ENCODE peak calls at places on chromosomes 13 and 19, in four cellular contexts. One of them, this sample, is unnamed.

GRCh38 chr13:102901056-102901455 is 55.2 kb downstream of the ERCC5 start:
- DNase-seq in HCT116: no peak
- DNase-seq in suprapubic skin: no peak
- DNase-seq in spleen: no peak
- DNase-seq in this sample: no peak

GRCh38 chr13:101150998-101151397 is 265.3 kb downstream of the NALCN start:
- DNase-seq in HCT116: no peak
- DNase-seq in suprapubic skin: no peak
- DNase-seq in spleen: no peak
- DNase-seq in this sample: no peak

GRCh38 chr19:40592170-40592569 is 9.0 kb upstream of the LTBP4 start:
- DNase-seq in HCT116: no peak
- DNase-seq in suprapubic skin: no peak
- DNase-seq in spleen: no peak
- DNase-seq in this sample: no peak

GRCh38 chr19:15109768-15110417 is 2.7 kb downstream of the SYDE1 start:
- DNase-seq in HCT116: no peak
- DNase-seq in suprapubic skin: no peak
- DNase-seq in spleen: no peak
- DNase-seq in this sample: no peak

GRCh38 chr19:43719918-43720317 is 4.0 kb downstream of the IRGC start:
- DNase-seq in HCT116: no peak
- DNase-seq in suprapubic skin: no peak
- DNase-seq in spleen: no peak
- DNase-seq in this sample: no peak

GRCh38 chr13:88162076-88162702 is 491.0 kb downstream of the SLITRK5 start:
- DNase-seq in HCT116: no peak
- DNase-seq in suprapubic skin: no peak
- DNase-seq in spleen: no peak
- DNase-seq in this sample: no peak

GRCh38 chr13:113448885-113449692 is 4.2 kb downstream of the ADPRHL1 start:
- DNase-seq in HCT116: peak
- DNase-seq in suprapubic skin: peak
- DNase-seq in spleen: peak
- DNase-seq in this sample: no peak

GRCh38 chr13:95596701-95597100 is 44.2 kb downstream of the CLDN10 start:
- DNase-seq in HCT116: no peak
- DNase-seq in suprapubic skin: no peak
- DNase-seq in spleen: no peak
- DNase-seq in this sample: no peak

GRCh38 chr19:45996933-45997332 is 1.7 kb downstream of the CCDC61 start:
- DNase-seq in HCT116: no peak
- DNase-seq in suprapubic skin: no peak
- DNase-seq in spleen: no peak
- DNase-seq in this sample: no peak

GRCh38 chr19:38634757-38635482 is 12.5 kb upstream of the ACTN4 start:
- DNase-seq in HCT116: no peak
- DNase-seq in suprapubic skin: peak
- DNase-seq in spleen: peak
- DNase-seq in this sample: peak

GRCh38 chr19:38638461-38638860 is 9.0 kb upstream of the ACTN4 start:
- DNase-seq in HCT116: no peak
- DNase-seq in suprapubic skin: no peak
- DNase-seq in spleen: no peak
- DNase-seq in this sample: no peak

GRCh38 chr19:38635483-38636399 is 11.7 kb upstream of the ACTN4 start:
- DNase-seq in HCT116: no peak
- DNase-seq in suprapubic skin: no peak
- DNase-seq in spleen: no peak
- DNase-seq in this sample: no peak

GRCh38 chr19:38629568-38629967 is 10.6 kb downstream of the EIF3K start:
- DNase-seq in HCT116: no peak
- DNase-seq in suprapubic skin: no peak
- DNase-seq in spleen: no peak
- DNase-seq in this sample: no peak

GRCh38 chr19:38632476-38633213 is 13.7 kb downstream of the EIF3K start:
- DNase-seq in HCT116: no peak
- DNase-seq in suprapubic skin: no peak
- DNase-seq in spleen: no peak
- DNase-seq in this sample: no peak
- TF ChIP-seq POLR2AphosphoS5 in HCT116: no peak
- TF ChIP-seq POLR2AphosphoS5 in suprapubic skin: no peak
- TF ChIP-seq POLR2AphosphoS5 in spleen: peak
- TF ChIP-seq POLR2AphosphoS5 in this sample: no peak

GRCh38 chr13:49777746-49778614 is 14.5 kb downstream of the KPNA3 start:
- DNase-seq in HCT116: no peak
- DNase-seq in suprapubic skin: no peak
- DNase-seq in spleen: no peak
- DNase-seq in this sample: no peak
- TF ChIP-seq CTCF in HCT116: no peak
- TF ChIP-seq CTCF in suprapubic skin: no peak
- TF ChIP-seq CTCF in spleen: no peak
- TF ChIP-seq CTCF in this sample: no peak

DNA sequence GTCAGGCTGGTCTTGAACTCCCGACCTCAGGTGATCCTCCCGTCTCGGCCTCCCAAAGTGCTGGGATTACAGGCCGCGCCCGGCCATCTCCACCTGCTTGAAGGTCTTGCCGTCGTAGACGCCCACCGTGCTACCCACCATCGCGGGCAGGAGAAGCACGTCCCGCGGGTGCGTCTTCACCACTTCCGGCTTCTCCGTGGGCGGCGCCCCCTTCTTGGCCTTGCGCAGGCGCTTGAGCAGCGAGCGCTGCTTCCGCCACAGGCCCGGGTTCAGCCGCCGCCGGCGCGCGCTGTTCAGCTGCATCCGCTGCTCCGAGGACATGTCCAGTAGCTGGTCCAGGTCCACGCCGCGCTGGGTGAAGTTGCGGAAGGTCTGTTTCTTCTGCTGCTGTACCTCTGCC is 21.6 kb downstream of the EFNA2 start:
- DNase-seq in HCT116: no peak
- DNase-seq in suprapubic skin: peak
- DNase-seq in spleen: no peak
- DNase-seq in this sample: no peak
- TF ChIP-seq POLR2A in HCT116: no peak
- TF ChIP-seq POLR2A in suprapubic skin: no peak
- TF ChIP-seq POLR2A in spleen: no peak
- TF ChIP-seq POLR2A in this sample: no peak

GRCh38 chr13:25948910-25949309 is 102.9 kb downstream of the SHISA2 start:
- DNase-seq in HCT116: no peak
- DNase-seq in suprapubic skin: no peak
- DNase-seq in spleen: no peak
- DNase-seq in this sample: no peak
- TF ChIP-seq POLR2AphosphoS5 in HCT116: no peak
- TF ChIP-seq POLR2AphosphoS5 in suprapubic skin: no peak
- TF ChIP-seq POLR2AphosphoS5 in spleen: no peak
- TF ChIP-seq POLR2AphosphoS5 in this sample: no peak

GRCh38 chr13:51065372-51066090 is 45.5 kb downstream of the C13orf42 start:
- DNase-seq in HCT116: no peak
- DNase-seq in suprapubic skin: no peak
- DNase-seq in spleen: no peak
- DNase-seq in this sample: no peak

GRCh38 chr13:51068501-51068900 is 42.6 kb downstream of the C13orf42 start:
- DNase-seq in HCT116: no peak
- DNase-seq in suprapubic skin: no peak
- DNase-seq in spleen: no peak
- DNase-seq in this sample: no peak

GRCh38 chr13:51064753-51065152 is 46.3 kb downstream of the C13orf42 start:
- DNase-seq in HCT116: no peak
- DNase-seq in suprapubic skin: no peak
- DNase-seq in spleen: no peak
- DNase-seq in this sample: no peak

GRCh38 chr13:51067376-51068125 is 43.5 kb downstream of the C13orf42 start:
- DNase-seq in HCT116: no peak
- DNase-seq in suprapubic skin: no peak
- DNase-seq in spleen: no peak
- DNase-seq in this sample: no peak

DNA sequence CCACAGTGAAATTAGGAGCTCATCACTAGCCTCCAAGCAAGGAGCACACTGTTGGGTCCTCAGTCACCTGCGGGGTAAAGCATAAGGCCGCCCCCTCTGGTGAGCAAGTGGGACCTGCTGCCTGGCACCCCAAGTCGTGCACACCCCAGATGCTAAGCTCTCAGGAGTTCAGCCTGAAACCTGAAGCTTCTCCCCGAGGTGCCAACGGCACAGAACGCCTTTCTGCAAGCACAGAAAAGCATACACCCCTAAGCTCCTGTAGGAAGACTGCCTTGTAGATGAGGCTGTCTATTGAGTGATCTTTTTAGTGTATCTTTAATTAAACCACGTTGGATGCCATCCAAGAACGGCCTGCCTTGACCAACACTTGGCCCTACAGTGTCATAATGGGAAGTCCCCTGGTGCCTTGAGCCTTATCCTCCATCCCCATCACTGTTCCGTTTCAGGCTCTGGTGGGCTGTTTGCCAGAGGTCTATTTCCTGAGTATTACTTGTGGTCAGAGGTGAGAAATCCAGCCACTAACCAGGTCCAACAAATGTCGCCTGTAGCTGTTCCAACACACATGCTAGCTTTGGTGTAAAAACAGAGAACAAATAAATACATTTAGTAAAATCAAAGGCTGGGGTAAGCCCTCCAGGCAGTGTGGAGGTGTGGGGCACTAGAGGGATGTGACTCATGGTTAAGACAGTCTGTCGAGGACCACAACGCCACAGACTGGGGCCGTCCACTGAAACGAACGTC is 44.8 kb downstream of the C13orf42 start:
- DNase-seq in HCT116: no peak
- DNase-seq in suprapubic skin: no peak
- DNase-seq in spleen: no peak
- DNase-seq in this sample: no peak
- TF ChIP-seq CTCF in HCT116: no peak
- TF ChIP-seq CTCF in suprapubic skin: no peak
- TF ChIP-seq CTCF in spleen: no peak
- TF ChIP-seq CTCF in this sample: no peak

This sample was measured in prostate gland.